ENCODE peak calls at places on chromosome 5, in five cellular contexts. M is cardiac fibroblast, C is mammary epithelial cell, L is AG09309, Y is RWPE1. S is an unnamed sample.

GRCh38 chr5:38601133-38601842 is 44.8 kb upstream of the LIFR start:
- DNase-seq in C (no peak), Y (no peak), M (no peak), L (no peak), S (no peak)

GRCh38 chr5:55276771-55277170 is 30.7 kb downstream of the DHX29 start:
- DNase-seq in M (peak), L (peak), Y (peak), C (peak), S (no peak)

GRCh38 chr5:14545308-14545707 is 36.3 kb upstream of the OTULINL start:
- DNase-seq in C (no peak), L (no peak), M (no peak), Y (no peak), S (no peak)

GRCh38 chr5:77921369-77921768 is 145.2 kb upstream of the TBCA start:
- DNase-seq in M (no peak), Y (peak), C (peak), L (no peak), S (no peak)

GRCh38 chr5:37517686-37518085 is 138.6 kb downstream of the WDR70 start:
- DNase-seq in Y (no peak), L (no peak), M (no peak), C (no peak), S (no peak)

GRCh38 chr5:36696059-36696673 is 89.8 kb downstream of the SLC1A3 start:
- DNase-seq in M (peak), L (no peak), Y (peak), C (peak), S (no peak)

GRCh38 chr5:43973318-43973717 is 370.3 kb downstream of the NNT start:
- DNase-seq in Y (no peak), C (no peak), M (peak), L (no peak), S (no peak)

GRCh38 chr5:30607301-30607700 is 586.2 kb upstream of the CDH6 start:
- DNase-seq in M (no peak), Y (peak), L (no peak), C (no peak), S (no peak)

GRCh38 chr5:73312146-73312871 is 136.3 kb downstream of the FOXD1 start:
- DNase-seq in C (no peak), M (peak), L (peak), Y (no peak), S (no peak)

GRCh38 chr5:36552626-36553393 is 53.6 kb upstream of the SLC1A3 start:
- DNase-seq in L (no peak), M (peak), Y (peak), C (peak), S (no peak)

GRCh38 chr5:31231171-31231570 is 37.7 kb downstream of the CDH6 start:
- DNase-seq in C (no peak), Y (no peak), M (peak), L (no peak), S (no peak)

GRCh38 chr5:169307648-169308047 is 6.7 kb upstream of the SLIT3 start:
- DNase-seq in C (no peak), Y (no peak), M (peak), L (no peak), S (no peak)

GRCh38 chr5:178194026-178194425 is 6.9 kb upstream of the GMCL2 start:
- DNase-seq in M (no peak), Y (no peak), L (no peak), C (no peak), S (no peak)

GRCh38 chr5:106142131-106142530 is 1528.6 kb downstream of the EFNA5 start:
- DNase-seq in L (no peak), C (no peak), Y (no peak), M (no peak), S (no peak)

GRCh38 chr5:18792145-18792544 is 1157.9 kb downstream of the TAF11L14 start:
- DNase-seq in L (no peak), C (peak), Y (peak), M (peak), S (no peak)

GRCh38 chr5:69334793-69335268 is 2.2 kb upstream of the CCDC125 start:
- DNase-seq in Y (peak), L (peak), M (peak), C (peak), S (peak)

GRCh38 chr5:88925692-88926490 is 42.9 kb upstream of the MEF2C start:
- DNase-seq in L (no peak), C (peak), Y (no peak), M (peak), S (no peak)

GRCh38 chr5:79890119-79890870 is 100.8 kb downstream of the MTX3 start:
- DNase-seq in L (no peak), M (no peak), Y (no peak), C (no peak), S (no peak)

GRCh38 chr5:10485897-10486296 is 44.2 kb downstream of the ROPN1L start:
- DNase-seq in Y (no peak), C (no peak), M (no peak), L (no peak), S (no peak)

GRCh38 chr5:104363567-104363966 is 801.0 kb upstream of the NUDT12 start:
- DNase-seq in L (no peak), C (no peak), M (no peak), Y (no peak), S (no peak)

GRCh38 chr5:104361932-104362331 is 799.3 kb upstream of the NUDT12 start:
- DNase-seq in L (no peak), Y (no peak), C (no peak), M (no peak), S (no peak)
- TF ChIP-seq CTCF in L (no peak), Y (no peak), C (no peak), M (no peak), S (no peak)

GRCh38 chr5:134563962-134564361 is 38.5 kb downstream of the JADE2 start:
- DNase-seq in M (no peak), L (no peak), Y (no peak), C (no peak), S (no peak)

GRCh38 chr5:134559672-134560071 is 34.2 kb downstream of the JADE2 start:
- DNase-seq in Y (no peak), L (no peak), M (no peak), C (no peak), S (no peak)

GRCh38 chr5:134560698-134561097 is 35.2 kb downstream of the JADE2 start:
- DNase-seq in C (no peak), M (no peak), L (no peak), Y (no peak), S (no peak)

GRCh38 chr5:134564396-134564795 is 38.9 kb downstream of the JADE2 start:
- DNase-seq in M (no peak), L (no peak), C (no peak), Y (no peak), S (no peak)

DNA sequence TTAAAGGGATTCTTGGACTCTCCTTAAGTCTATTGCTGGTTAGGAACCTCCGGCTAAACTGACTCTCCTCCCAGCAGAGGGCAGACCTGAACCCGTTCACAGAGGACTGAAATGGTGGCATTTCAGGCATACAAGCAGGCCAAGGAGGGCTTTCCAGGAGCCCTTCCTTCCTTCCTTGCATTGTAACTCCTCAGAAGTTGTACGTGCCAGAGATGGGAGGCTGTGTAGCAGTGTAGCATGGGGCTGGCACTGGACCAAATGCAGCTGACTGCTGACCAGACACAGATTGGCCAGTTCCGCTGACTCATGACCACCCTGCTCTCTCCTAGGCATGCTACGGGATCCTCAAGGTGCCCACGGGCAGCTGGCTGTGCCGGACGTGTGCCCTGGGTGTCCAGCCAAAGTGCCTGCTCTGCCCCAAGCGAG is 36.4 kb downstream of the JADE2 start:
- DNase-seq in Y (no peak), L (no peak), M (peak), C (no peak), S (no peak)
- TF ChIP-seq CTCF in Y (no peak), L (peak), M (peak), C (peak), S (peak)

DNA sequence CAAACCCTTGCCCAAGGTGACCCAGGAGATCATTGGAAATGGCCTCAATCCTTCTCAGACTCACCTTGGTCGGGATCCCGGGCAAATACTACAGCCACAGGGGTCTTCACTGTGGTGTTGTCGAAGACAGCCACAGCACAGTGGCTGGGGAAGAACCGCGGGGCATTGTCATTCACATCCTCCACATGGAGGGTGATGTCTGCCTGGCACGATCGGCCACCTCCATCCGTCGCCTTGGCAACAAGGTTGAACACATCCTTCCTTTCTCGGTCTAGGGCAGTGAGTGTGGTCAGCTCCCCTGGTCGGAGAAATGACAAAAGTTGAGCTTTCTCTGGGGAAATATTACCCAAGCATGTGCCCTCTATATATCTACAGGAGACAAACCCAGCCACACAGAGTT is 56.8 kb downstream of the FAT2 start:
- DNase-seq in L (no peak), C (no peak), M (no peak), Y (no peak), S (no peak)
- TF ChIP-seq CTCF in L (no peak), C (no peak), M (no peak), Y (no peak), S (no peak)

GRCh38 chr5:167555771-167556170 is 735.7 kb upstream of the WWC1 start:
- DNase-seq in C (no peak), M (no peak), Y (peak), L (no peak), S (no peak)
- TF ChIP-seq CTCF in C (no peak), M (no peak), Y (no peak), L (no peak), S (no peak)

DNA sequence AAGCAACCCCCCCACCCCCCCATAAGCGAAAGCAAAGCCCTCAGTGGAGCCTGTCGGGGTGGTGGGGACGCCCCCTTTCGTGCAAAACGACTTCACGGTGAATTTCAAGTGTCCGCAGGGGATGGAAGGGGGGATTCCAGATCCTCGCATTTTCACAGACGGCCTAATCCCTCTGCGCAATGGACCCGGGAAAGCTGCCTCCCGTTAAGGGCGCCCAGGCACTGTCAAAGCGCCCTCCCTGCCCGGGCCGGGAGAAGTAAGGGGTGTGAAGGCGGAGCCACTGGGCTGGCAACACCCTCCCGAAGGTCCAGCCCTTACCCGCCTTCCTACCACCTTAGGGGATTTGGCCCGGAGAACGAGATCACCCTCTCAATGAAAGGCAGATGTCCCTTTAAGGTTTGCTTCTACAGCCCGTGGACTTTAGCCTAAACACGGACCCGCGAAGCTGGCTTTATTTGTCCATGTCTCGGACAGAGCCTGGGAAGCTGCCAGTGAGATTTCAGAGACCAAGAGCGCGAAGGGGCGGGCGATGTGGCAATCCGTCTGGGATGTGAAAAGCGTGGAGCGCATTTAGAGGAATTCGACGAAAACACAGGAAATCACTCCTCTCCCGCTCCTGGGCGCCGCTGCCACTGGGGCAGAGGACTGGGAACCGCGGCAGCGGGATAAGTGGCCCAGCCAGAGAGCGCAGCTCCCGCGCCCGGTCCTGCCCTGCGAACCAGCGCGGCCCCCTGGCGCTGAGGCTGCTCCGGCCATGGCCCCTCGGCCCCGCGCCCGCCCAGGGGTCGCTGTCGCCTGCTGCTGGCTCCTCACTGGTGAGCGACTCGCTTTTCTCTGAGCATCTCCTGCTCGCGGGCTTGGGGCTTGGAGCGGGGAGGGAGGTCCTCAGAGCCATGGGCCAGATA is at the start of the genes ITGA1 and PELO:
- DNase-seq in C (peak), Y (peak), L (peak), M (peak), S (peak)
- TF ChIP-seq CTCF in C (no peak), Y (peak), L (no peak), M (no peak), S (peak)

GRCh38 chr5:141186897-141187512 is at the start of gene PCDHB9:
- DNase-seq in M (peak), L (no peak), C (peak), Y (no peak), S (no peak)

GRCh38 chr5:141180313-141180712 is 1.9 kb upstream of the PCDHB16 start:
- DNase-seq in M (no peak), C (no peak), Y (no peak), L (no peak), S (no peak)

GRCh38 chr5:141182248-141182647 is at the start of gene PCDHB16:
- DNase-seq in M (peak), L (no peak), C (peak), Y (no peak), S (no peak)
- TF ChIP-seq CTCF in M (peak), L (peak), C (peak), Y (peak), S (peak)

GRCh38 chr5:50439221-50439620 is 1.9 kb downstream of the EMB start:
- DNase-seq in Y (no peak), M (no peak), C (no peak), L (no peak), S (no peak)

GRCh38 chr5:50445281-50445949 is 4.3 kb upstream of the EMB start:
- DNase-seq in C (no peak), Y (no peak), L (no peak), M (no peak), S (no peak)

GRCh38 chr5:50435131-50435530 is 6.0 kb downstream of the EMB start:
- DNase-seq in Y (no peak), M (no peak), C (no peak), L (no peak), S (no peak)

GRCh38 chr5:50441479-50441815 is 359 bp upstream of the EMB start:
- DNase-seq in M (no peak), L (no peak), Y (no peak), C (no peak), S (no peak)

DNA sequence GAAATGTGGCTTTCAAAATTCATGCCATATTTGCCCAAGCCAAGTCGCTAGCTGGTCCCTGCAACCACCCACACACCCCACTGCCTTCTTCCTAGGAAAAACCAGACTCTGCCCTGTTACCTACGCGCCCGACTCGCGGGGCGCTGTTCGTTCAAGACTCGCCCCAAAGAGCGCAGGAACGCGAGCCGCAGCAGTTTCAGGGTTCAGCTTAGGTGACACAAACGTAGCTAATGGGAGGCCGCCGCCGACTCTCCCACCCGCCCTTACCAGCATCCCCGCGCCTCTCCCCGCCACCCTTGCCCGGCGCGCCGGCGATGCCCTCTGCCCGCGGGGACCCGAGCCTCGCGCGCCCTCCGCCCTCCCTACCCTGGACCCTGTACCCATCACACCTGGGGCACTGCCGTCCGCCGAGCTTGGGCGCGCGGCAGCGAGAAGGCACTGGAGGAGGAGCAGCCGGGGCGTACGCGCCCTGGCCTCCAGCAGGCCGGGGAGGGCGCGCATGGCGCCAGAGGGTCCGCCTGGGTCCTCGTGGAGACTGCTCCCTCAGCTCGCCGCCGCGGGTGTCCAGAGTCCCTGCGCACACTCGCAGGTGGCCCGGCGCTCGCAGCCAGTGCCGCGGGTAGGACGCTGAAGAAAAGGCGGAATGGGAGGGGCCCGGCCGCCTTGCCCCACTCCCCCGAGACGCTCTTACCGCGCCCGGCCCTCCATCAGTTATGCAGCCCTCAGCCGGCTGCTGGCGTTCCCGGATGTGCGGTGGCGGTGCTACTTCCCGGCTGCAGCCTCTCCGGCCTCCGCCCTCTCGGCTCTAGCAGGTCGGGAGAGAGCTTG is at the start of gene EMB:
- DNase-seq in L (no peak), Y (peak), M (peak), C (peak), S (no peak)
- TF ChIP-seq CTCF in L (no peak), Y (peak), M (peak), C (peak), S (no peak)

GRCh38 chr5:127878174-127878750 is 175.1 kb downstream of the CCDC192 start:
- DNase-seq in L (no peak), C (peak), M (peak), Y (peak), S (no peak)
- TF ChIP-seq CTCF in L (peak), C (peak), M (peak), Y (no peak), S (peak)